ENCODE peak calls at places on chromosomes 12 and 14, in nine cellular contexts. A is amniotic stem cell; O is HuH-7; S is uterus; G is GM23248; M is fibroblast of the conjunctiva; Y is GM13977; X is AG10803; B is activated T-cell treated with anti-CD3 and anti-CD28 coated beads, Interleukin-2, amount 50 U/mL, for 72 hours. Z is an unnamed sample.

GRCh38 chr14:90396342-90397339 is at the start of gene CALM1:
- DNase-seq in A (peak), O (peak), S (peak), G (peak), M (peak), Y (peak), X (peak), B (peak), Z (peak)

GRCh38 chr12:125113263-125113662 is 48.0 kb downstream of the AACS start:
- DNase-seq in A (no peak), O (no peak), S (no peak), G (no peak), M (no peak), Y (no peak), X (no peak), B (no peak), Z (no peak)

GRCh38 chr14:69755784-69756183 is 11.2 kb upstream of the SRSF5 start:
- DNase-seq in A (no peak), O (no peak), S (no peak), G (no peak), M (no peak), Y (no peak), X (no peak), B (no peak), Z (no peak)

GRCh38 chr12:122646568-122647220 is 56.5 kb downstream of the HCAR2 start:
- DNase-seq in A (peak), O (no peak), S (no peak), G (peak), M (peak), Y (peak), X (peak), B (peak), Z (no peak)

GRCh38 chr14:66495214-66496098 is 9.3 kb downstream of the CCDC196 start:
- DNase-seq in A (peak), O (peak), S (peak), G (peak), M (peak), Y (peak), X (peak), B (peak), Z (peak)

GRCh38 chr12:14920475-14921126 is 17.7 kb downstream of the ERP27 start:
- DNase-seq in A (no peak), O (no peak), S (no peak), G (no peak), M (no peak), Y (no peak), X (no peak), B (no peak), Z (no peak)

GRCh38 chr12:121314441-121314840 is 17.9 kb upstream of the CAMKK2 start:
- DNase-seq in A (no peak), O (no peak), S (no peak), G (no peak), M (no peak), Y (no peak), X (no peak), B (no peak), Z (no peak)

GRCh38 chr12:120065472-120065871 is 51.1 kb downstream of the RAB35 start:
- DNase-seq in A (no peak), O (no peak), S (no peak), G (no peak), M (no peak), Y (no peak), X (no peak), B (no peak), Z (no peak)

GRCh38 chr12:55933158-55933798 is 2.3 kb downstream of the DGKA start:
- DNase-seq in A (no peak), O (no peak), S (no peak), G (peak), M (no peak), Y (no peak), X (peak), B (peak), Z (no peak)

GRCh38 chr12:12088761-12089160 is 18.0 kb downstream of the BCL2L14 start:
- DNase-seq in A (no peak), O (no peak), S (no peak), G (peak), M (no peak), Y (no peak), X (no peak), B (no peak), Z (no peak)

GRCh38 chr12:27505124-27505523 is 18.9 kb upstream of the PPFIBP1 start:
- DNase-seq in A (peak), O (no peak), S (no peak), G (peak), M (no peak), Y (no peak), X (peak), B (no peak), Z (no peak)

GRCh38 chr14:104681689-104682074 is 7.7 kb upstream of the INF2 start:
- DNase-seq in A (peak), O (no peak), S (peak), G (peak), M (peak), Y (no peak), X (peak), B (no peak), Z (peak)

GRCh38 chr12:19066471-19067001 is 63.0 kb upstream of the PLEKHA5 start:
- DNase-seq in A (no peak), O (peak), S (no peak), G (no peak), M (no peak), Y (no peak), X (no peak), B (no peak), Z (no peak)

GRCh38 chr12:94636462-94637085 is 13.8 kb downstream of the TMCC3 start:
- DNase-seq in A (no peak), O (no peak), S (peak), G (no peak), M (no peak), Y (no peak), X (no peak), B (no peak), Z (no peak)

GRCh38 chr12:953776-954175 is 4.3 kb upstream of the RAD52 start:
- DNase-seq in A (no peak), O (no peak), S (no peak), G (peak), M (peak), Y (no peak), X (peak), B (peak), Z (no peak)

GRCh38 chr14:89466460-89466859 is 49.4 kb upstream of the FOXN3 start:
- DNase-seq in A (no peak), O (no peak), S (no peak), G (no peak), M (no peak), Y (no peak), X (no peak), B (peak), Z (no peak)

Z was measured in DMS153.